ENCODE peak calls at places on chromosomes 12 and 14, in six cellular contexts. W is CD8-positive, alpha-beta T cell; D is endodermal cell; Y is prostate gland; C is mammary epithelial cell; O is tibial nerve. L is an unnamed sample.

GRCh38 chr14:103499709-103500108 is 22.9 kb downstream of the CKB start:
- DNase-seq in O (no peak), W (no peak), C (no peak), D (peak), Y (no peak), L (no peak)

GRCh38 chr12:15788266-15789214 is 648 bp downstream of the EPS8 start:
- DNase-seq in D (peak), C (peak), Y (peak), O (peak), W (no peak), L (peak)

GRCh38 chr12:118783703-118784102 is 197.6 kb upstream of the SRRM4 start:
- DNase-seq in O (no peak), C (no peak), D (no peak), Y (no peak), W (no peak), L (no peak)

GRCh38 chr12:100437038-100437841 is 36.4 kb upstream of the NR1H4 start:
- DNase-seq in W (no peak), O (no peak), C (no peak), Y (no peak), D (no peak), L (no peak)

GRCh38 chr12:108700833-108701450 is 30.4 kb downstream of the CORO1C start:
- DNase-seq in W (no peak), O (no peak), Y (peak), D (no peak), C (peak), L (no peak)

GRCh38 chr12:102322254-102322653 is 124.6 kb upstream of the PMCH start:
- DNase-seq in C (no peak), W (no peak), D (peak), O (no peak), Y (no peak), L (no peak)

GRCh38 chr12:14907953-14908352 is 22.3 kb upstream of the MGP start:
- DNase-seq in C (peak), D (no peak), Y (no peak), O (no peak), W (no peak), L (no peak)

GRCh38 chr14:58281969-58282368 is 16.4 kb upstream of the ARID4A start:
- DNase-seq in O (no peak), W (no peak), C (no peak), D (no peak), Y (no peak), L (no peak)

GRCh38 chr12:124456652-124457152 is 110.7 kb downstream of the NCOR2 start:
- DNase-seq in O (no peak), W (peak), Y (no peak), D (no peak), C (no peak), L (no peak)

DNA sequence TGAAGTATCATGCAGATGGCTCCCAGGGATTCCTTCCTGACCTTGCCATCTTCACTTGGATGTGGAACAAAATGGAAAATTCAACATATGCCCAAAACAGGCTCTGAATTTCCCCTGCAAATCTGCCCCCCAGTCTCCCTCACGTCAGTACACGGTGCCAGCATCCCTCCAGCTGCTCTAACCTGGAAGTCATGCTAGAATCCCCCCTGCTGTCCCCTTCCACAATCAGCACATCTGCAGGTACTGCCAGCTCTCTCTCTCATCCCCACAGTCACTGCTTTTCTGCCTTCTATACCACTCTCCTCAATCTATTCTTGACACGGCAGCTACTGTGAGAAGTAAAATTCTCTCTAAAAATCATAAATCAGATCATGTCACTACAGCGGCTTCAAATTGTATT is 21.6 kb downstream of the GALNT6 start:
- DNase-seq in Y (no peak), O (no peak), W (no peak), C (no peak), D (no peak), L (no peak)
- TF ChIP-seq CTCF in Y (no peak), O (no peak), W (no peak), C (no peak), D (no peak), L (no peak)

GRCh38 chr12:93135286-93136239 is 206.5 kb upstream of the EEA1 start:
- DNase-seq in C (no peak), D (no peak), O (no peak), W (no peak), Y (peak), L (no peak)
- H3K27ac ChIP-seq in C (no peak), D (no peak), O (no peak), W (no peak), Y (peak), L (no peak)

GRCh38 chr12:94148841-94149780 is 734 bp downstream of the PLXNC1 start:
- DNase-seq in C (peak), W (peak), Y (no peak), D (peak), O (no peak), L (peak)
- TF ChIP-seq CTCF in C (peak), W (peak), Y (no peak), D (peak), O (peak), L (no peak)

GRCh38 chr14:96100171-96101064 is 61.3 kb downstream of the C14orf132 start:
- DNase-seq in C (peak), O (peak), D (peak), W (peak), Y (peak), L (peak)
- H3K27ac ChIP-seq in C (no peak), O (no peak), D (no peak), W (no peak), Y (no peak), L (no peak)

GRCh38 chr12:48197549-48197966 is 5.5 kb downstream of the OR10AD1 start:
- DNase-seq in Y (no peak), W (no peak), O (peak), D (no peak), C (peak), L (no peak)
- TF ChIP-seq CTCF in Y (peak), W (peak), O (peak), D (peak), C (peak), L (no peak)

GRCh38 chr14:54777395-54777794 is 125.2 kb downstream of the GCH1 start:
- DNase-seq in D (no peak), W (no peak), O (no peak), Y (no peak), C (no peak), L (no peak)
- H3K27ac ChIP-seq in D (no peak), W (no peak), O (no peak), Y (no peak), C (no peak), L (no peak)

GRCh38 chr12:95851609-95852008 is 7.1 kb upstream of the SNRPF start:
- DNase-seq in D (no peak), Y (no peak), C (no peak), W (no peak), O (no peak), L (no peak)

GRCh38 chr12:95852133-95852532 is 6.6 kb upstream of the SNRPF start:
- DNase-seq in C (no peak), O (no peak), W (no peak), Y (no peak), D (no peak), L (no peak)

DNA sequence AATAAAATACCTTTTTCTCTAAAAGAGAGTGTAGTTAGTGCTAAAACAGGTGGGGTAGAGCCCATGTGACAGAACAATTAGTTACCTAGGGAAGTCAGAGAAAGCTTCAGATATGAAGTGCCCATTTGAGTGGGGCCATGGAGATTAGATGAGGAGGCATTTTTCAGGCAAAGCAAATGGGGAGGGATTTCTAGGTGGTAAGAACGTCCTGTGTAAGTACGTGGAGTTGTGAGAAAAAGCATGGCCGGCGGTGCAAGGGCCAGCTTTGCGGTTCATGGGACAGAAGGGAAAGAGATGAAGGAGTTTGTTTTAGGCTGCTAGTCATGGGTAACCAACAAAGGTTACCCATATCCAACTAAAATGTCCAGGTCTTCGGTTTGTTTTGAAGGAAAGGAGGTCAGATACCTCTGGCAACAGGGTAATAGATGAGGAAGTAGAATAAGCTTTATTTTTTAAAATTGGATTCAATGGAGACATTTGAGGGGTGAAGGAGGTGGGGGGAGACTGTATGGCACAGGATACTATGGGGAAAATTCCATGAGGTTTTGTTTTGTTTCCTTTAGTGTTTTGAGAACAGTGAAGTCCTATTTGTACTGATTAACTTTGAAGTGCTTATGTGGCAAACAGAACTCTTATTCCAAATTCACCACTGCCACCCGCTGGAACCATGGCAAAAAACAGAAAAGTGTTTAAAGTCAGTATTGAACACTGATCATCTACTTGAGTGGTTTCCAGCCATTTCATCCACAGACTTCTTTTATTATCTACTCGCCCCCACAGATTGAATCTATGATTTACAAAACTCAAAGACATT is 10.0 kb upstream of the SNRPF start:
- DNase-seq in W (no peak), O (no peak), D (peak), Y (peak), C (peak), L (no peak)
- TF ChIP-seq CTCF in W (no peak), O (no peak), D (peak), Y (peak), C (peak), L (no peak)

GRCh38 chr14:68464716-68465115 is 328.2 kb downstream of the ZFP36L1 start:
- DNase-seq in D (no peak), W (no peak), O (no peak), C (peak), Y (no peak), L (no peak)
- H3K27ac ChIP-seq in D (no peak), W (no peak), O (no peak), C (peak), Y (no peak), L (no peak)

GRCh38 chr12:69130064-69130463 is 109.3 kb upstream of the CPSF6 start:
- DNase-seq in O (no peak), C (no peak), Y (no peak), W (no peak), D (no peak), L (no peak)
- TF ChIP-seq CTCF in O (no peak), C (peak), Y (no peak), W (no peak), D (no peak), L (no peak)